ENCODE peak calls at places on chromosomes 2 and 18, in four cellular contexts. F, T, G and C are unnamed samples.
A peak's percentile ranks its signal among the peaks of the same experiment; 100 is the strongest.

GRCh38 chr2:1781291-1782080 is 37.2 kb upstream of the PXDN start:
- DNase-seq in T (no peak), G (no peak), F (no peak), C (no peak)

GRCh38 chr2:105783972-105784371 is 39.3 kb downstream of the NCK2 start:
- DNase-seq in T (no peak), F (no peak), G (no peak), C (no peak)

GRCh38 chr2:2326053-2326452 is 5.0 kb downstream of the MYT1L start:
- DNase-seq in G (no peak), T (no peak), F (no peak), C (no peak)

GRCh38 chr2:171244466-171244969 is 83.8 kb upstream of the TLK1 start:
- DNase-seq in F (no peak), G (no peak), T (no peak), C (no peak)

GRCh38 chr18:42392416-42392815 is 437.4 kb downstream of the PIK3C3 start:
- DNase-seq in T (no peak), F (no peak), G (no peak), C (no peak)

GRCh38 chr2:73979686-73980085 is 5.0 kb upstream of the TET3 start:
- DNase-seq in G (no peak), T (no peak), F (no peak), C (no peak)

GRCh38 chr18:9619545-9619944 is 5.2 kb upstream of the PPP4R1 start:
- DNase-seq in T (no peak), F (no peak), G (no peak), C (no peak)

GRCh38 chr18:74083071-74083954 is 64.3 kb downstream of the FBXO15 start:
- DNase-seq in F (no peak), G (no peak), T (no peak), C (no peak)

GRCh38 chr18:79540161-79540913 is 139.3 kb upstream of the CTDP1 start:
- DNase-seq in G (no peak), F (no peak), T (peak; percentile 65), C (no peak)

GRCh38 chr2:143294068-143294467 is 164.8 kb downstream of the ARHGAP15 start:
- DNase-seq in F (no peak), T (no peak), G (no peak), C (no peak)

GRCh38 chr2:74379851-74380789 is at the start of gene DCTN1:
- DNase-seq in T (no peak), G (no peak), F (peak; percentile 68), C (no peak)

GRCh38 chr2:171404258-171404657 is 29.5 kb downstream of the METTL8 start:
- DNase-seq in G (no peak), F (no peak), T (no peak), C (no peak)

GRCh38 chr2:120436460-120436739 is 90.5 kb downstream of the INHBB start:
- DNase-seq in F (no peak), G (no peak), T (no peak), C (no peak)

GRCh38 chr2:170821631-170822291 is 5.1 kb downstream of the GAD1 start:
- DNase-seq in T (no peak), G (no peak), F (no peak), C (no peak)

GRCh38 chr18:6021341-6022088 is 126.2 kb upstream of the TMEM200C start:
- DNase-seq in G (no peak), T (no peak), F (no peak), C (no peak)

GRCh38 chr2:152743004-152743403 is 24.6 kb downstream of the ARL6IP6 start:
- DNase-seq in F (no peak), T (no peak), G (no peak), C (no peak)

GRCh38 chr2:2810504-2810903 is 479.4 kb upstream of the MYT1L start:
- DNase-seq in T (no peak), G (no peak), F (no peak), C (no peak)

GRCh38 chr2:134178109-134178877 is 75.6 kb upstream of the MGAT5 start:
- DNase-seq in F (no peak), T (no peak), G (no peak), C (no peak)

GRCh38 chr18:68564961-68565360 is 149.9 kb downstream of the TMX3 start:
- DNase-seq in T (no peak), G (no peak), F (no peak), C (no peak)

GRCh38 chr2:127275789-127276188 is 18.2 kb downstream of the ERCC3 start:
- DNase-seq in T (no peak), F (no peak), G (no peak), C (no peak)

GRCh38 chr18:13889661-13890060 is 25.7 kb downstream of the MC2R start:
- DNase-seq in G (no peak), F (no peak), T (no peak), C (no peak)

GRCh38 chr2:16294791-16295190 is 354.4 kb downstream of the MYCN start:
- DNase-seq in F (no peak), T (no peak), G (no peak), C (no peak)

GRCh38 chr2:124524155-124524910 is 499.2 kb downstream of the CNTNAP5 start:
- DNase-seq in T (no peak), F (no peak), G (no peak), C (no peak)

GRCh38 chr2:166419616-166419934 is 43.8 kb upstream of the SCN9A start:
- DNase-seq in F (no peak), G (peak; percentile 32), T (no peak), C (no peak)

GRCh38 chr2:20682166-20682565 is 15.2 kb downstream of the GDF7 start:
- DNase-seq in F (no peak), G (peak; percentile 43), T (no peak), C (no peak)

GRCh38 chr2:113124984-113125855 is 2.2 kb upstream of the IL1RN start:
- DNase-seq in F (no peak), T (no peak), G (no peak), C (no peak)

GRCh38 chr2:239800785-239801184 is 224.4 kb downstream of the NDUFA10 start:
- DNase-seq in T (no peak), G (no peak), F (no peak), C (no peak)

GRCh38 chr2:3433339-3433699 is 53.8 kb downstream of the TRAPPC12 start:
- DNase-seq in F (no peak), T (no peak), G (no peak), C (no peak)

GRCh38 chr18:13635046-13635445 is 91.3 kb downstream of the FAM210A start:
- DNase-seq in G (no peak), F (no peak), T (no peak), C (no peak)

GRCh38 chr2:12619975-12620374 is 96.8 kb upstream of the TRIB2 start:
- DNase-seq in T (no peak), F (peak; percentile 13), G (no peak), C (no peak)

GRCh38 chr18:4203525-4203924 is 251.6 kb downstream of the DLGAP1 start:
- DNase-seq in F (no peak), T (no peak), G (no peak), C (no peak)

GRCh38 chr2:173079141-173079540 is 3.5 kb downstream of the MAP3K20 start:
- DNase-seq in F (no peak), T (no peak), G (no peak), C (no peak)

GRCh38 chr2:225526731-225527427 is 127.4 kb downstream of the NYAP2 start:
- DNase-seq in T (no peak), F (no peak), G (no peak), C (no peak)

GRCh38 chr18:158128-159036 is at the start of gene USP14:
- DNase-seq in T (peak; percentile 97), F (peak; percentile 97), G (peak; percentile 95), C (peak; percentile 97)

GRCh38 chr2:233226511-233227031 is 24.9 kb upstream of the ATG16L1 start:
- DNase-seq in G (no peak), F (no peak), T (no peak), C (no peak)

GRCh38 chr2:200394045-200394444 is 87.6 kb downstream of the SPATS2L start:
- DNase-seq in F (no peak), G (no peak), T (no peak), C (no peak)

GRCh38 chr2:201852878-201853415 is 46.6 kb downstream of the CDK15 start:
- DNase-seq in G (no peak), F (no peak), T (no peak), C (no peak)

GRCh38 chr2:120567128-120567527 is 168.5 kb upstream of the GLI2 start:
- DNase-seq in T (no peak), G (no peak), F (peak; percentile 62), C (no peak)

GRCh38 chr18:62959481-62959880 is 244.1 kb downstream of the PHLPP1 start:
- DNase-seq in G (no peak), T (no peak), F (no peak), C (no peak)